ENCODE peak calls at places on chromosome 20, in four cellular contexts. J is ascending aorta, T is psoas muscle, V is skeletal muscle cell. C is an unnamed sample.

GRCh38 chr20:25160897-25161296 is 34.6 kb upstream of the ENTPD6 start:
- DNase-seq in J (no peak), T (no peak), V (no peak), C (no peak)

GRCh38 chr20:39264506-39265172 is 302.5 kb downstream of the DHX35 start:
- DNase-seq in J (no peak), T (peak), V (peak), C (peak)

GRCh38 chr20:15992564-15992963 is 580.7 kb downstream of the KIF16B start:
- DNase-seq in J (no peak), T (no peak), V (no peak), C (peak)

GRCh38 chr20:51831891-51832675 is 29.8 kb upstream of the SALL4 start:
- DNase-seq in J (no peak), T (no peak), V (no peak), C (peak)

GRCh38 chr20:59820204-59821041 is 113.0 kb downstream of the SYCP2 start:
- DNase-seq in J (peak), T (no peak), V (peak), C (no peak)

GRCh38 chr20:51500936-51501335 is 41.6 kb downstream of the NFATC2 start:
- DNase-seq in J (no peak), T (no peak), V (no peak), C (no peak)

GRCh38 chr20:35448788-35449373 is 6.5 kb upstream of the CEP250 start:
- DNase-seq in J (no peak), T (no peak), V (no peak), C (no peak)

GRCh38 chr20:18702736-18703135 is 110.8 kb upstream of the SCP2D1 start:
- DNase-seq in J (no peak), T (peak), V (no peak), C (no peak)

GRCh38 chr20:59566631-59567524 is 37.5 kb upstream of the PHACTR3 start:
- DNase-seq in J (peak), T (no peak), V (no peak), C (no peak)

GRCh38 chr20:11796041-11796440 is 121.7 kb upstream of the BTBD3 start:
- DNase-seq in J (no peak), T (no peak), V (no peak), C (no peak)

GRCh38 chr20:21514553-21515251 is 838 bp upstream of the NKX2-2 start:
- DNase-seq in J (no peak), T (no peak), V (no peak), C (no peak)

GRCh38 chr20:25220021-25220730 is 24.7 kb downstream of the ENTPD6 start:
- DNase-seq in J (no peak), T (no peak), V (no peak), C (no peak)

GRCh38 chr20:22264917-22265316 is 319.5 kb downstream of the FOXA2 start:
- DNase-seq in J (no peak), T (no peak), V (no peak), C (no peak)

GRCh38 chr20:61396262-61396848 is 144.3 kb downstream of the CDH4 start:
- DNase-seq in J (no peak), T (no peak), V (no peak), C (no peak)

GRCh38 chr20:25399038-25399430 is 8.4 kb upstream of the ABHD12 start:
- DNase-seq in J (peak), T (no peak), V (peak), C (peak)

GRCh38 chr20:24942679-24943078 is 6.4 kb upstream of the CST7 start:
- DNase-seq in J (no peak), T (no peak), V (no peak), C (no peak)

GRCh38 chr20:3080939-3081388 is 3.6 kb downstream of the AVP start:
- DNase-seq in J (no peak), T (peak), V (no peak), C (no peak)

GRCh38 chr20:40996326-40996725 is 32.3 kb upstream of the TOP1 start:
- DNase-seq in J (no peak), T (no peak), V (no peak), C (no peak)

GRCh38 chr20:25177890-25178321 is 17.6 kb upstream of the ENTPD6 start:
- DNase-seq in J (no peak), T (no peak), V (no peak), C (no peak)

GRCh38 chr20:47960769-47961525 is 175.7 kb upstream of the SULF2 start:
- DNase-seq in J (no peak), T (no peak), V (no peak), C (no peak)

GRCh38 chr20:59805786-59806577 is 127.5 kb downstream of the SYCP2 start:
- DNase-seq in J (peak), T (no peak), V (no peak), C (no peak)

GRCh38 chr20:61524956-61525666 is 273.1 kb downstream of the CDH4 start:
- DNase-seq in J (no peak), T (no peak), V (no peak), C (no peak)

GRCh38 chr20:24033560-24033959 is 45.0 kb upstream of the GGTLC1 start:
- DNase-seq in J (no peak), T (no peak), V (no peak), C (no peak)

GRCh38 chr20:12679456-12679855 is 329.3 kb upstream of the SPTLC3 start:
- DNase-seq in J (no peak), T (no peak), V (no peak), C (no peak)

GRCh38 chr20:19964289-19965263 is 52.6 kb upstream of the NAA20 start:
- DNase-seq in J (peak), T (peak), V (peak), C (peak)

GRCh38 chr20:37395411-37395800 is 49.5 kb downstream of the SRC start:
- DNase-seq in J (no peak), T (peak), V (no peak), C (no peak)

GRCh38 chr20:41086402-41087324 is 50.7 kb upstream of the PLCG1 start:
- DNase-seq in J (no peak), T (no peak), V (no peak), C (no peak)

GRCh38 chr20:21393142-21393541 is 4.2 kb downstream of the NKX2-4 start:
- DNase-seq in J (no peak), T (no peak), V (no peak), C (no peak)

GRCh38 chr20:8116067-8116811 is 15.8 kb upstream of the PLCB1 start:
- DNase-seq in J (no peak), T (no peak), V (peak), C (no peak)

GRCh38 chr20:35828916-35829315 is 57.1 kb downstream of the PHF20 start:
- DNase-seq in J (no peak), T (no peak), V (no peak), C (no peak)

GRCh38 chr20:10179574-10180298 is 38.9 kb upstream of the SNAP25 start:
- DNase-seq in J (no peak), T (no peak), V (no peak), C (no peak)

GRCh38 chr20:56629464-56630085 is 469 bp downstream of the TFAP2C start:
- DNase-seq in J (no peak), T (no peak), V (no peak), C (no peak)
- H3K4me3 ChIP-seq in J (peak), T (peak), V (peak), C (peak)

GRCh38 chr20:58524814-58525213 is 9.6 kb upstream of the APCDD1L start:
- DNase-seq in J (no peak), T (no peak), V (no peak), C (peak)
- H3K4me3 ChIP-seq in J (no peak), T (no peak), V (no peak), C (no peak)

DNA sequence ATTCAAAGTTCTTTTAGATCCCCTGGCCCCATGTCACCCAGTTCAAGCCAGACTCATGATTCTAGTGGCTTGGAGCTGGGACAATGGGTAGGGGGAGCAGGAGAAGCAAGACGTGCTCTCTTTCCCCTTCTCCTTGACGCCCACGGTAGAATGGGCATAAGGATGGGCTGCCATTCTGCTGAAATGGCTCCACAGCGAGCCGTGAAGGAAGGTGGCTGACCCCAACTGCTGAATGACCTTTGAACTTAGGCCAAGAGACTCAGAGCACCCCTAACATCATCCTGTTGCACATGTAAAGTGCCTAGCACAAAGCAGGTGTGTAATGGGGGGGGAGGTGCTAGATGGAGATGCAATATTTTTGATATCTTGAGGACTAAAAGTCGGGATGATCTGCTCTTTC is 15.8 kb upstream of the PTPN1 start:
- DNase-seq in J (no peak), T (no peak), V (no peak), C (no peak)
- H3K4me3 ChIP-seq in J (no peak), T (no peak), V (no peak), C (no peak)

GRCh38 chr20:33686984-33687366 is 790 bp upstream of the E2F1 start:
- DNase-seq in J (no peak), T (no peak), V (no peak), C (no peak)

GRCh38 chr20:33686008-33686983 is at the start of gene E2F1:
- DNase-seq in J (peak), T (peak), V (peak), C (peak)

GRCh38 chr20:33685328-33686007 is 717 bp downstream of the E2F1 start:
- DNase-seq in J (no peak), T (no peak), V (no peak), C (no peak)

GRCh38 chr20:33687370-33687915 is 1.3 kb upstream of the E2F1 start:
- DNase-seq in J (no peak), T (no peak), V (no peak), C (no peak)

GRCh38 chr20:33684533-33685327 is 1.5 kb downstream of the E2F1 start:
- DNase-seq in J (no peak), T (no peak), V (no peak), C (no peak)
- H3K4me3 ChIP-seq in J (peak), T (no peak), V (peak), C (peak)

GRCh38 chr20:50259705-50260479 is 69.3 kb downstream of the CEBPB start:
- DNase-seq in J (no peak), T (peak), V (no peak), C (no peak)
- H3K4me3 ChIP-seq in J (no peak), T (no peak), V (no peak), C (no peak)

DNA sequence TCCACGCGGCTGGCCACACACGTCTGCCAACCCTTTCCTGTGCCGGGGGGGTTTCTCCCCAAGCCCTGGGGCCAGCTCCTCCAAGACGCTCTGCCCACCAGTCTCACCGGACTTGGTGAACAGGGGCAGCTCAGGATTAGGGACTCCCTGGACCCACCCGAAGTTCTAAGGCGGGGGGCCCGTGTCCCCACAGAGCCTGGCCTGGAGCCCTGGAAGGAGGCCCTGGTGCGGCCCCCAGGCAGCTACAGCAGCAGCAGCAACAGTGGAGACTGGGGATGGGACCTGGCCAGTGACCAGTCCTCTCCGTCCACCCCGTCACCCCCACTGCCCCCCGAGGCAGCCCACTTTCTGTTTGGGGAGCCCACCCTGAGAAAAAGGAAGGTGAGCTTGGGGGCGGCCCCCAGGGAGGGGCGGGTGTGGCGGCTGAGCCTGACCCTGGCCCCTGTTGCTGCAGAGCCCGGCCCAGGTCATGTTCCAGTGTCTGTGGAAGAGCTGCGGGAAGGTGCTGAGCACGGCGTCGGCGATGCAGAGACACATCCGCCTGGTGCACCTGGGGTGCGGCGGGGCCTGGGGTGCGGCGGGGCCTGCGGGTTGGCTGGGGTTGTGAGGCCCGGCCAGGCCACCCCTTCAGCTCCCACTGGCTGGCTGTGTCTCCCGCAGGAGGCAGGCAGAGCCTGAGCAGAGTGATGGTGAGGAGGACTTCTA is 2.3 kb downstream of the SLC2A4RG start:
- DNase-seq in J (peak), T (no peak), V (no peak), C (no peak)
- H3K4me3 ChIP-seq in J (peak), T (peak), V (peak), C (peak)

GRCh38 chr20:1468117-1468624 is 1.5 kb upstream of the NSFL1C start:
- DNase-seq in J (no peak), T (no peak), V (no peak), C (no peak)

GRCh38 chr20:1466211-1467081 is at the start of gene NSFL1C:
- DNase-seq in J (peak), T (peak), V (peak), C (peak)

GRCh38 chr20:1467355-1468116 is 887 bp upstream of the NSFL1C start:
- DNase-seq in J (peak), T (no peak), V (no peak), C (no peak)

GRCh38 chr20:1465470-1466210 is 1.0 kb downstream of the NSFL1C start:
- DNase-seq in J (no peak), T (no peak), V (no peak), C (no peak)

DNA sequence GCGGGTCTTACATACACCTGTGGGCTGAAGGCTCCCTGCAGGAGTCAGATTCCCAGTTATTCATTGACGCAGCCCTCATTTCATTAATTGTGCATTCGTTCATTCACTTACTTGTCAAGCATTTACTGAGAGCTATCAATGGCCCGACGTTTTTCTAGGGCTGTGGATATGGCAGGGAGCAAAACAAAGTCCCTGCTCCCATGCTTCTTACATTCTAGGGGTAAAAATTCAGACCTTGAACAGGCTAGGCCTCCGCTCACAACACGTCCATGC is 369 bp upstream of the NSFL1C start:
- DNase-seq in J (no peak), T (no peak), V (no peak), C (no peak)
- H3K4me3 ChIP-seq in J (peak), T (peak), V (no peak), C (peak)